ENCODE peak calls at places on chromosomes 11 and 22, in seven cellular contexts. One of them, this sample, is unnamed.

GRCh38 chr11:112225753-112226061 is 521 bp upstream of the PTS start:
- DNase-seq in M059J: peak
- DNase-seq in nephron progenitor cell: no peak
- DNase-seq in AG04450: no peak
- DNase-seq in GM12865: no peak
- DNase-seq in SW480: no peak
- DNase-seq in activated T-helper 1 cell treated with anti-CD3 and anti-CD28 coated beads, Interleukin-2, amount 50 U/mL, for 16 hours: no peak
- DNase-seq in this sample: no peak

GRCh38 chr22:44045171-44045570 is 21.1 kb downstream of the PARVB start:
- DNase-seq in SW480: no peak
- DNase-seq in M059J: peak
- DNase-seq in nephron progenitor cell: no peak
- DNase-seq in activated T-helper 1 cell treated with anti-CD3 and anti-CD28 coated beads, Interleukin-2, amount 50 U/mL, for 16 hours: no peak
- DNase-seq in AG04450: no peak
- DNase-seq in GM12865: no peak
- DNase-seq in this sample: no peak

GRCh38 chr22:45572444-45572843 is 69.8 kb downstream of the FBLN1 start:
- DNase-seq in nephron progenitor cell: no peak
- DNase-seq in SW480: no peak
- DNase-seq in activated T-helper 1 cell treated with anti-CD3 and anti-CD28 coated beads, Interleukin-2, amount 50 U/mL, for 16 hours: no peak
- DNase-seq in AG04450: no peak
- DNase-seq in GM12865: no peak
- DNase-seq in M059J: no peak
- DNase-seq in this sample: no peak

GRCh38 chr11:32213223-32213622 is 122.3 kb downstream of the RCN1 start:
- DNase-seq in activated T-helper 1 cell treated with anti-CD3 and anti-CD28 coated beads, Interleukin-2, amount 50 U/mL, for 16 hours: no peak
- DNase-seq in GM12865: peak
- DNase-seq in SW480: no peak
- DNase-seq in M059J: peak
- DNase-seq in AG04450: peak
- DNase-seq in nephron progenitor cell: no peak
- DNase-seq in this sample: peak

GRCh38 chr11:134207538-134208239 is 16.1 kb downstream of the NCAPD3 start:
- DNase-seq in activated T-helper 1 cell treated with anti-CD3 and anti-CD28 coated beads, Interleukin-2, amount 50 U/mL, for 16 hours: peak
- DNase-seq in AG04450: no peak
- DNase-seq in SW480: no peak
- DNase-seq in M059J: peak
- DNase-seq in GM12865: peak
- DNase-seq in nephron progenitor cell: peak
- DNase-seq in this sample: no peak

GRCh38 chr22:29151316-29151715 is 54.4 kb upstream of the EMID1 start:
- DNase-seq in SW480: no peak
- DNase-seq in M059J: no peak
- DNase-seq in activated T-helper 1 cell treated with anti-CD3 and anti-CD28 coated beads, Interleukin-2, amount 50 U/mL, for 16 hours: no peak
- DNase-seq in GM12865: no peak
- DNase-seq in nephron progenitor cell: no peak
- DNase-seq in AG04450: no peak
- DNase-seq in this sample: no peak

GRCh38 chr11:824292-824880 is 3.3 kb upstream of the CRACR2B start:
- DNase-seq in GM12865: no peak
- DNase-seq in SW480: no peak
- DNase-seq in activated T-helper 1 cell treated with anti-CD3 and anti-CD28 coated beads, Interleukin-2, amount 50 U/mL, for 16 hours: no peak
- DNase-seq in M059J: no peak
- DNase-seq in nephron progenitor cell: no peak
- DNase-seq in AG04450: no peak
- DNase-seq in this sample: no peak

GRCh38 chr22:49712195-49712791 is 115.4 kb downstream of the BRD1 start:
- DNase-seq in nephron progenitor cell: peak
- DNase-seq in activated T-helper 1 cell treated with anti-CD3 and anti-CD28 coated beads, Interleukin-2, amount 50 U/mL, for 16 hours: no peak
- DNase-seq in SW480: no peak
- DNase-seq in M059J: no peak
- DNase-seq in GM12865: no peak
- DNase-seq in AG04450: no peak
- DNase-seq in this sample: peak

GRCh38 chr11:118979434-118979833 is 7.9 kb downstream of the FOXR1 start:
- DNase-seq in SW480: no peak
- DNase-seq in GM12865: no peak
- DNase-seq in nephron progenitor cell: no peak
- DNase-seq in AG04450: no peak
- DNase-seq in activated T-helper 1 cell treated with anti-CD3 and anti-CD28 coated beads, Interleukin-2, amount 50 U/mL, for 16 hours: no peak
- DNase-seq in M059J: no peak
- DNase-seq in this sample: no peak

GRCh38 chr22:28139993-28140392 is 220.9 kb upstream of the PITPNB start:
- DNase-seq in activated T-helper 1 cell treated with anti-CD3 and anti-CD28 coated beads, Interleukin-2, amount 50 U/mL, for 16 hours: no peak
- DNase-seq in SW480: no peak
- DNase-seq in AG04450: peak
- DNase-seq in nephron progenitor cell: no peak
- DNase-seq in M059J: peak
- DNase-seq in GM12865: no peak
- DNase-seq in this sample: peak

GRCh38 chr11:74636633-74637184 is 44.3 kb downstream of the POLD3 start:
- DNase-seq in nephron progenitor cell: no peak
- DNase-seq in M059J: peak
- DNase-seq in SW480: peak
- DNase-seq in AG04450: peak
- DNase-seq in activated T-helper 1 cell treated with anti-CD3 and anti-CD28 coated beads, Interleukin-2, amount 50 U/mL, for 16 hours: no peak
- DNase-seq in GM12865: no peak
- DNase-seq in this sample: peak

GRCh38 chr11:77879218-77879617 is 58.3 kb downstream of the AAMDC start:
- DNase-seq in activated T-helper 1 cell treated with anti-CD3 and anti-CD28 coated beads, Interleukin-2, amount 50 U/mL, for 16 hours: no peak
- DNase-seq in AG04450: peak
- DNase-seq in nephron progenitor cell: no peak
- DNase-seq in SW480: no peak
- DNase-seq in M059J: peak
- DNase-seq in GM12865: peak
- DNase-seq in this sample: no peak

GRCh38 chr22:39714321-39714720 is 143.8 kb downstream of the CACNA1I start:
- DNase-seq in activated T-helper 1 cell treated with anti-CD3 and anti-CD28 coated beads, Interleukin-2, amount 50 U/mL, for 16 hours: no peak
- DNase-seq in SW480: no peak
- DNase-seq in nephron progenitor cell: no peak
- DNase-seq in AG04450: no peak
- DNase-seq in M059J: no peak
- DNase-seq in GM12865: no peak
- DNase-seq in this sample: no peak